ENCODE peak calls at places on chromosomes 12 and 14, in eight cellular contexts. One of them, this sample, is unnamed.

GRCh38 chr12:16238661-16239060 is 38.8 kb downstream of the SLC15A5 start:
- DNase-seq in HT1080: no peak
- DNase-seq in Ammon's horn: no peak
- DNase-seq in type B pancreatic cell: no peak
- DNase-seq in SW480: no peak
- DNase-seq in GM18507: no peak
- DNase-seq in iPS-NIHi11: no peak
- DNase-seq in activated CD8-positive, alpha-beta memory T cell treated with anti-CD3 and anti-CD28 coated beads for 48 hours: no peak
- DNase-seq in this sample: no peak

GRCh38 chr14:21498540-21499526 is 12.3 kb downstream of the METTL3 start:
- DNase-seq in Ammon's horn: peak; percentile 66
- DNase-seq in iPS-NIHi11: peak; percentile 51
- DNase-seq in GM18507: no peak
- DNase-seq in HT1080: peak; percentile 26
- DNase-seq in SW480: peak; percentile 39
- DNase-seq in activated CD8-positive, alpha-beta memory T cell treated with anti-CD3 and anti-CD28 coated beads for 48 hours: no peak
- DNase-seq in type B pancreatic cell: no peak
- DNase-seq in this sample: peak; percentile 64

GRCh38 chr12:65948320-65949008 is 124.2 kb downstream of the HMGA2 start:
- DNase-seq in Ammon's horn: peak; percentile 65
- DNase-seq in type B pancreatic cell: no peak
- DNase-seq in HT1080: peak; percentile 97
- DNase-seq in GM18507: no peak
- DNase-seq in iPS-NIHi11: peak; percentile 62
- DNase-seq in SW480: no peak
- DNase-seq in activated CD8-positive, alpha-beta memory T cell treated with anti-CD3 and anti-CD28 coated beads for 48 hours: no peak
- DNase-seq in this sample: peak; percentile 55

GRCh38 chr14:51554953-51555352 is 96.8 kb upstream of the FRMD6 start:
- DNase-seq in GM18507: no peak
- DNase-seq in SW480: peak; percentile 20
- DNase-seq in iPS-NIHi11: peak; percentile 17
- DNase-seq in activated CD8-positive, alpha-beta memory T cell treated with anti-CD3 and anti-CD28 coated beads for 48 hours: no peak
- DNase-seq in Ammon's horn: no peak
- DNase-seq in HT1080: peak; percentile 72
- DNase-seq in type B pancreatic cell: no peak
- DNase-seq in this sample: no peak

GRCh38 chr12:42588308-42588836 is 1.2 kb downstream of the PRICKLE1 start:
- DNase-seq in GM18507: no peak
- DNase-seq in Ammon's horn: peak; percentile 35
- DNase-seq in iPS-NIHi11: no peak
- DNase-seq in HT1080: no peak
- DNase-seq in type B pancreatic cell: no peak
- DNase-seq in activated CD8-positive, alpha-beta memory T cell treated with anti-CD3 and anti-CD28 coated beads for 48 hours: no peak
- DNase-seq in SW480: no peak
- DNase-seq in this sample: no peak

GRCh38 chr12:86914716-86915115 is 658.5 kb upstream of the MGAT4C start:
- DNase-seq in SW480: no peak
- DNase-seq in type B pancreatic cell: no peak
- DNase-seq in GM18507: no peak
- DNase-seq in activated CD8-positive, alpha-beta memory T cell treated with anti-CD3 and anti-CD28 coated beads for 48 hours: no peak
- DNase-seq in Ammon's horn: peak; percentile 27
- DNase-seq in iPS-NIHi11: peak; percentile 42
- DNase-seq in HT1080: peak; percentile 40
- DNase-seq in this sample: peak; percentile 53

GRCh38 chr14:32607399-32607798 is 278.3 kb downstream of the AKAP6 start:
- DNase-seq in activated CD8-positive, alpha-beta memory T cell treated with anti-CD3 and anti-CD28 coated beads for 48 hours: no peak
- DNase-seq in type B pancreatic cell: no peak
- DNase-seq in GM18507: no peak
- DNase-seq in HT1080: no peak
- DNase-seq in iPS-NIHi11: no peak
- DNase-seq in SW480: no peak
- DNase-seq in Ammon's horn: no peak
- DNase-seq in this sample: no peak

GRCh38 chr12:106247731-106248176 is at the start of gene CKAP4:
- DNase-seq in activated CD8-positive, alpha-beta memory T cell treated with anti-CD3 and anti-CD28 coated beads for 48 hours: peak; percentile 33
- DNase-seq in GM18507: no peak
- DNase-seq in iPS-NIHi11: peak; percentile 93
- DNase-seq in type B pancreatic cell: no peak
- DNase-seq in SW480: peak; percentile 46
- DNase-seq in Ammon's horn: peak; percentile 70
- DNase-seq in HT1080: peak; percentile 47
- DNase-seq in this sample: peak; percentile 92

GRCh38 chr12:6370994-6371754 is 4.2 kb downstream of the SCNN1A start:
- DNase-seq in Ammon's horn: no peak
- DNase-seq in GM18507: no peak
- DNase-seq in iPS-NIHi11: peak; percentile 87
- DNase-seq in type B pancreatic cell: no peak
- DNase-seq in HT1080: peak; percentile 97
- DNase-seq in SW480: peak; percentile 98
- DNase-seq in activated CD8-positive, alpha-beta memory T cell treated with anti-CD3 and anti-CD28 coated beads for 48 hours: no peak
- DNase-seq in this sample: no peak

GRCh38 chr12:6235499-6235898 is 35.3 kb downstream of the CD9 start:
- DNase-seq in GM18507: no peak
- DNase-seq in HT1080: no peak
- DNase-seq in Ammon's horn: peak; percentile 34
- DNase-seq in iPS-NIHi11: no peak
- DNase-seq in activated CD8-positive, alpha-beta memory T cell treated with anti-CD3 and anti-CD28 coated beads for 48 hours: no peak
- DNase-seq in SW480: peak; percentile 88
- DNase-seq in type B pancreatic cell: no peak
- DNase-seq in this sample: no peak

GRCh38 chr12:112792306-112792705 is 758 bp downstream of the RPH3A start:
- DNase-seq in Ammon's horn: no peak
- DNase-seq in HT1080: no peak
- DNase-seq in SW480: no peak
- DNase-seq in type B pancreatic cell: no peak
- DNase-seq in GM18507: no peak
- DNase-seq in iPS-NIHi11: no peak
- DNase-seq in activated CD8-positive, alpha-beta memory T cell treated with anti-CD3 and anti-CD28 coated beads for 48 hours: no peak
- DNase-seq in this sample: no peak

This sample was measured in D341Med.